ENCODE peak calls at places on chromosomes 3 and 15, in five cellular contexts. One of them, this sample, is unnamed.

GRCh38 chr3:157127831-157128767 is 31.8 kb downstream of the CCNL1 start:
- DNase-seq in psoas muscle: peak
- DNase-seq in H1: no peak
- DNase-seq in MM.1S: peak
- DNase-seq in choroid plexus epithelial cell: peak
- DNase-seq in this sample: peak

GRCh38 chr3:186997061-186998054 is 67.0 kb downstream of the ST6GAL1 start:
- DNase-seq in psoas muscle: no peak
- DNase-seq in H1: no peak
- DNase-seq in MM.1S: peak
- DNase-seq in choroid plexus epithelial cell: peak
- DNase-seq in this sample: no peak

GRCh38 chr3:133437391-133438093 is 37.7 kb downstream of the BFSP2 start:
- DNase-seq in psoas muscle: no peak
- DNase-seq in H1: no peak
- DNase-seq in MM.1S: no peak
- DNase-seq in choroid plexus epithelial cell: peak
- DNase-seq in this sample: no peak

GRCh38 chr3:111882799-111883198 is 23.7 kb downstream of the PHLDB2 start:
- DNase-seq in psoas muscle: no peak
- DNase-seq in H1: no peak
- DNase-seq in MM.1S: peak
- DNase-seq in choroid plexus epithelial cell: no peak
- DNase-seq in this sample: no peak

GRCh38 chr15:81160312-81161214 is 26.5 kb downstream of the CFAP161 start:
- DNase-seq in psoas muscle: peak
- DNase-seq in H1: no peak
- DNase-seq in MM.1S: no peak
- DNase-seq in choroid plexus epithelial cell: peak
- DNase-seq in this sample: peak

GRCh38 chr3:159838936-159839335 is 149.7 kb upstream of the IL12A start:
- DNase-seq in psoas muscle: no peak
- DNase-seq in H1: no peak
- DNase-seq in MM.1S: no peak
- DNase-seq in choroid plexus epithelial cell: no peak
- DNase-seq in this sample: no peak

GRCh38 chr3:123155471-123156011 is 46.2 kb upstream of the SEC22A start:
- DNase-seq in psoas muscle: no peak
- DNase-seq in H1: no peak
- DNase-seq in MM.1S: no peak
- DNase-seq in choroid plexus epithelial cell: no peak
- DNase-seq in this sample: no peak

GRCh38 chr3:125128861-125129501 is 73.2 kb upstream of the HEG1 start:
- DNase-seq in psoas muscle: no peak
- DNase-seq in H1: no peak
- DNase-seq in MM.1S: no peak
- DNase-seq in choroid plexus epithelial cell: peak
- DNase-seq in this sample: peak

GRCh38 chr3:64295594-64295993 is 70.3 kb upstream of the PRICKLE2 start:
- DNase-seq in psoas muscle: no peak
- DNase-seq in H1: no peak
- DNase-seq in MM.1S: no peak
- DNase-seq in choroid plexus epithelial cell: peak
- DNase-seq in this sample: peak

GRCh38 chr3:34176723-34177122 is 378.3 kb downstream of the PDCD6IP start:
- DNase-seq in psoas muscle: no peak
- DNase-seq in H1: no peak
- DNase-seq in MM.1S: no peak
- DNase-seq in choroid plexus epithelial cell: no peak
- DNase-seq in this sample: no peak

GRCh38 chr3:33278106-33278672 is 947 bp downstream of the FBXL2 start:
- DNase-seq in psoas muscle: no peak
- DNase-seq in H1: no peak
- DNase-seq in MM.1S: no peak
- DNase-seq in choroid plexus epithelial cell: no peak
- DNase-seq in this sample: peak

GRCh38 chr3:187684880-187685279 is 14.7 kb upstream of the SST start:
- DNase-seq in psoas muscle: no peak
- DNase-seq in H1: no peak
- DNase-seq in MM.1S: no peak
- DNase-seq in choroid plexus epithelial cell: peak
- DNase-seq in this sample: peak

GRCh38 chr15:63610209-63610841 is 13.1 kb downstream of the FBXL22 start:
- DNase-seq in psoas muscle: peak
- DNase-seq in H1: peak
- DNase-seq in MM.1S: peak
- DNase-seq in choroid plexus epithelial cell: peak
- DNase-seq in this sample: peak

GRCh38 chr15:99566157-99566900 is 545 bp downstream of the MEF2A start:
- DNase-seq in psoas muscle: peak
- DNase-seq in H1: peak
- DNase-seq in MM.1S: peak
- DNase-seq in choroid plexus epithelial cell: no peak
- DNase-seq in this sample: no peak

GRCh38 chr3:129173206-129173605 is 10.5 kb downstream of the CNBP start:
- DNase-seq in psoas muscle: no peak
- DNase-seq in H1: no peak
- DNase-seq in MM.1S: no peak
- DNase-seq in choroid plexus epithelial cell: no peak
- DNase-seq in this sample: no peak

GRCh38 chr3:129985113-129985512 is 10.6 kb downstream of the TRH start:
- DNase-seq in psoas muscle: no peak
- DNase-seq in H1: no peak
- DNase-seq in MM.1S: no peak
- DNase-seq in choroid plexus epithelial cell: no peak
- DNase-seq in this sample: no peak

GRCh38 chr3:73018298-73018697 is 21.7 kb downstream of the PPP4R2 start:
- DNase-seq in psoas muscle: no peak
- DNase-seq in H1: no peak
- DNase-seq in MM.1S: no peak
- DNase-seq in choroid plexus epithelial cell: no peak
- DNase-seq in this sample: no peak

GRCh38 chr3:46932455-46933225 is 43.9 kb downstream of the CCDC12 start:
- DNase-seq in psoas muscle: peak
- DNase-seq in H1: no peak
- DNase-seq in MM.1S: no peak
- DNase-seq in choroid plexus epithelial cell: no peak
- DNase-seq in this sample: no peak

GRCh38 chr3:32203854-32204253 is 34.6 kb upstream of the CMTM8 start:
- DNase-seq in psoas muscle: no peak
- DNase-seq in H1: no peak
- DNase-seq in MM.1S: no peak
- DNase-seq in choroid plexus epithelial cell: peak
- DNase-seq in this sample: peak

GRCh38 chr15:101024709-101025108 is 105.6 kb downstream of the LRRK1 start:
- DNase-seq in psoas muscle: no peak
- DNase-seq in H1: peak
- DNase-seq in MM.1S: no peak
- DNase-seq in choroid plexus epithelial cell: no peak
- DNase-seq in this sample: no peak

GRCh38 chr15:83053151-83053550 is 13.9 kb downstream of the BTBD1 start:
- DNase-seq in psoas muscle: no peak
- DNase-seq in H1: no peak
- DNase-seq in MM.1S: peak
- DNase-seq in choroid plexus epithelial cell: peak
- DNase-seq in this sample: peak

GRCh38 chr3:65810277-65810676 is 228.4 kb downstream of the MAGI1 start:
- DNase-seq in psoas muscle: no peak
- DNase-seq in H1: no peak
- DNase-seq in MM.1S: no peak
- DNase-seq in choroid plexus epithelial cell: no peak
- DNase-seq in this sample: no peak

GRCh38 chr3:11634081-11634635 is 9.6 kb downstream of the VGLL4 start:
- DNase-seq in psoas muscle: no peak
- DNase-seq in H1: no peak
- DNase-seq in MM.1S: no peak
- DNase-seq in choroid plexus epithelial cell: no peak
- DNase-seq in this sample: no peak

GRCh38 chr15:84819791-84820190 is 2.6 kb downstream of the ALPK3 start:
- DNase-seq in psoas muscle: no peak
- DNase-seq in H1: no peak
- DNase-seq in MM.1S: no peak
- DNase-seq in choroid plexus epithelial cell: no peak
- DNase-seq in this sample: no peak

GRCh38 chr15:73928971-73929627 is 2.8 kb downstream of the LOXL1 start:
- DNase-seq in psoas muscle: peak
- DNase-seq in H1: no peak
- DNase-seq in MM.1S: no peak
- DNase-seq in choroid plexus epithelial cell: no peak
- DNase-seq in this sample: no peak

GRCh38 chr15:82750831-82751181 is 41.1 kb upstream of the AP3B2 start:
- DNase-seq in psoas muscle: peak
- DNase-seq in H1: no peak
- DNase-seq in MM.1S: peak
- DNase-seq in choroid plexus epithelial cell: peak
- DNase-seq in this sample: no peak

GRCh38 chr3:179046497-179047353 is 24.9 kb downstream of the ZMAT3 start:
- DNase-seq in psoas muscle: no peak
- DNase-seq in H1: no peak
- DNase-seq in MM.1S: no peak
- DNase-seq in choroid plexus epithelial cell: peak
- DNase-seq in this sample: no peak

GRCh38 chr15:35783203-35783602 is 237.2 kb upstream of the DPH6 start:
- DNase-seq in psoas muscle: no peak
- DNase-seq in H1: no peak
- DNase-seq in MM.1S: no peak
- DNase-seq in choroid plexus epithelial cell: no peak
- DNase-seq in this sample: no peak

GRCh38 chr3:193945126-193945525 is 190.8 kb upstream of the HES1 start:
- DNase-seq in psoas muscle: no peak
- DNase-seq in H1: no peak
- DNase-seq in MM.1S: no peak
- DNase-seq in choroid plexus epithelial cell: no peak
- DNase-seq in this sample: peak

GRCh38 chr3:57864853-57865252 is 108.7 kb downstream of the SLMAP start:
- DNase-seq in psoas muscle: no peak
- DNase-seq in H1: no peak
- DNase-seq in MM.1S: no peak
- DNase-seq in choroid plexus epithelial cell: peak
- DNase-seq in this sample: peak
- TF ChIP-seq CTCF in psoas muscle: peak
- TF ChIP-seq CTCF in H1: no peak
- TF ChIP-seq CTCF in MM.1S: no peak
- TF ChIP-seq CTCF in choroid plexus epithelial cell: peak
- TF ChIP-seq CTCF in this sample: peak

DNA sequence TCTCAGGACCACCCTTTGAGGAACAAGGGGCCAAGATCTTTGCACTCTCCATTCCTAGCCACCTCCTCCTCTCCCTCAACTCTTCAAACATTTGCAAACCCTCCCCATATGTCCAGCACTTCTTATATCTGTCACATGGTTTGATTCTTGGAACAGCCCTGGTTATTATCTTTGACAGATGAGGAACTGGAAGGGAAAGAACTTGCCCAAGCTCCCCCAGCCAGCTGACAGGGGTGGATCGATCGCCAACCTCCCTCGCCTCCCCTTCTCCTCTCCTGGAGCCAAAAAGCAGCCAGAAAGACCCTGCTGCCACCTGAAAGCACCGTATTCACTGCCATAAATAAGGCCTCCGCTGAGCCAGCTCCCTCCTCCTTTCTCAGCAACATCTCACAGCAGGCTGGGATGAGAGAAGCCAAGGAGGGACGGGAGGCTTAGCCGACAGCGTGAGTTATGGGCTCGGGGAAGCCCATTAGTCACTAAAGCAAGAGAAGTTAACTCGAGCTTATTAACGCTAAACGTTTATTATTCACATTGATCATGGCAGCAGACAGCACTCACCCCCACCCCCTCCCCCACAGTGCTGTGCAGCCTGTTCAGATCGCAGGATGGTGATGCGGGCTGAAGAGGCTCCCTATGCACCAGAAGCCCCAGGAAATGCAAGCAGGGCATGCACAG is 22.2 kb upstream of the FGD5 start:
- DNase-seq in psoas muscle: peak
- DNase-seq in H1: no peak
- DNase-seq in MM.1S: no peak
- DNase-seq in choroid plexus epithelial cell: no peak
- DNase-seq in this sample: no peak
- H3K4me3 ChIP-seq in psoas muscle: no peak
- H3K4me3 ChIP-seq in H1: no peak
- H3K4me3 ChIP-seq in MM.1S: no peak
- H3K4me3 ChIP-seq in choroid plexus epithelial cell: no peak
- H3K4me3 ChIP-seq in this sample: no peak

GRCh38 chr3:173371848-173372487 is 25.6 kb upstream of the NLGN1 start:
- DNase-seq in psoas muscle: no peak
- DNase-seq in H1: peak
- DNase-seq in MM.1S: peak
- DNase-seq in choroid plexus epithelial cell: peak
- DNase-seq in this sample: peak
- TF ChIP-seq CTCF in psoas muscle: peak
- TF ChIP-seq CTCF in H1: peak
- TF ChIP-seq CTCF in MM.1S: peak
- TF ChIP-seq CTCF in choroid plexus epithelial cell: peak
- TF ChIP-seq CTCF in this sample: peak

DNA sequence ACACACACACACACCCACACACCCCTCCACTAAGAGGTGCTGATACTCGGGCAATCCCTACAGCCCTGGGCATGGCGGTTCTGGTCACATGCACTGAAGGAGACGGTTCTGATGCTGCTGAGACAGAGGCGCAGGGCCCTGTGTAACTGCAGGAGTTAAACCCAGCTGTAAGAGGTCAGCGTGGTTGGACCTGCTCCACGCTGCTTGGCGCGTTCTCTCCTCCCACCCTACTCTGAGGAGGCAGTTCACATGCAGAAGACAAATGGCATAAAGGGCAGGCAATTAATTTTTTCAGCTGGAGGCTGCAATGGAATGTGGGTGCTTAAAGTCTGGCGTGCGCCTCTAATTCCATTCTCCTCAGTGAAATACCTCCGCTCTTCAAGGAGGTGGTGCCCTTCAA is 35.2 kb downstream of the GRK7 start:
- DNase-seq in psoas muscle: no peak
- DNase-seq in H1: no peak
- DNase-seq in MM.1S: no peak
- DNase-seq in choroid plexus epithelial cell: peak
- DNase-seq in this sample: peak
- H3K4me3 ChIP-seq in psoas muscle: no peak
- H3K4me3 ChIP-seq in H1: no peak
- H3K4me3 ChIP-seq in MM.1S: no peak
- H3K4me3 ChIP-seq in choroid plexus epithelial cell: no peak
- H3K4me3 ChIP-seq in this sample: no peak

GRCh38 chr15:93617443-93617842 is 528.4 kb upstream of the RGMA start:
- DNase-seq in psoas muscle: peak
- DNase-seq in H1: no peak
- DNase-seq in MM.1S: no peak
- DNase-seq in choroid plexus epithelial cell: no peak
- DNase-seq in this sample: no peak
- TF ChIP-seq CTCF in psoas muscle: peak
- TF ChIP-seq CTCF in H1: no peak
- TF ChIP-seq CTCF in MM.1S: no peak
- TF ChIP-seq CTCF in choroid plexus epithelial cell: no peak
- TF ChIP-seq CTCF in this sample: no peak

This sample was measured in fibroblast of villous mesenchyme.